ENCODE peak calls at places on chromosomes 1 and 21, in seven cellular contexts. P, X, Z, K, L, W and A are unnamed samples.

GRCh38 chr1:6261615-6261995 is 707 bp upstream of the GPR153 start:
- DNase-seq in P (peak), X (peak), Z (peak), K (no peak), L (no peak), W (no peak), A (no peak)

GRCh38 chr1:219339466-219339865 is 165.8 kb downstream of the LYPLAL1 start:
- DNase-seq in P (no peak), X (no peak), Z (no peak), K (no peak), L (no peak), W (no peak), A (no peak)

GRCh38 chr1:225347123-225347683 is 80.6 kb downstream of the LBR start:
- DNase-seq in P (peak), X (no peak), Z (no peak), K (no peak), L (no peak), W (no peak), A (no peak)

GRCh38 chr1:154611150-154611865 is 3.3 kb upstream of the ADAR start:
- DNase-seq in P (peak), X (no peak), Z (no peak), K (no peak), L (no peak), W (no peak), A (no peak)

GRCh38 chr21:37618081-37618480 is 251.5 kb downstream of the DYRK1A start:
- DNase-seq in P (no peak), X (no peak), Z (no peak), K (no peak), L (no peak), W (no peak), A (no peak)

GRCh38 chr1:15141933-15142647 is 11.5 kb upstream of the TMEM51 start:
- DNase-seq in P (no peak), X (no peak), Z (no peak), K (no peak), L (peak), W (no peak), A (no peak)

GRCh38 chr1:45721207-45721606 is 29.2 kb downstream of the IPP start:
- DNase-seq in P (no peak), X (no peak), Z (no peak), K (no peak), L (no peak), W (no peak), A (no peak)

GRCh38 chr1:159015440-159015909 is 5.8 kb downstream of the IFI16 start:
- DNase-seq in P (no peak), X (peak), Z (no peak), K (no peak), L (peak), W (no peak), A (no peak)

GRCh38 chr1:18256318-18257235 is 149.0 kb downstream of the IGSF21 start:
- DNase-seq in P (peak), X (peak), Z (peak), K (no peak), L (peak), W (no peak), A (no peak)

GRCh38 chr1:212782422-212783154 is 9.0 kb downstream of the NSL1 start:
- DNase-seq in P (peak), X (no peak), Z (no peak), K (no peak), L (no peak), W (no peak), A (no peak)

GRCh38 chr1:53402891-53403655 is 56.1 kb upstream of the DMRTB1 start:
- DNase-seq in P (no peak), X (peak), Z (peak), K (no peak), L (no peak), W (no peak), A (no peak)

GRCh38 chr1:182438326-182438725 is 11.6 kb upstream of the RGSL1 start:
- DNase-seq in P (no peak), X (no peak), Z (no peak), K (no peak), L (no peak), W (no peak), A (no peak)

GRCh38 chr1:87325982-87326738 is 2.5 kb upstream of the LMO4 start:
- DNase-seq in P (peak), X (peak), Z (peak), K (peak), L (no peak), W (no peak), A (no peak)

GRCh38 chr1:21457654-21458053 is 17.7 kb downstream of the NBPF3 start:
- DNase-seq in P (no peak), X (no peak), Z (no peak), K (no peak), L (no peak), W (no peak), A (no peak)

GRCh38 chr1:935751-936231 is 12.1 kb downstream of the SAMD11 start:
- DNase-seq in P (peak), X (peak), Z (peak), K (no peak), L (peak), W (no peak), A (no peak)

GRCh38 chr1:149846600-149847466 is 52.5 kb upstream of the BOLA1 start:
- DNase-seq in P (peak), X (peak), Z (no peak), K (no peak), L (no peak), W (no peak), A (no peak)

GRCh38 chr1:226310637-226311195 is 1.8 kb upstream of the LIN9 start:
- DNase-seq in P (no peak), X (no peak), Z (no peak), K (no peak), L (no peak), W (no peak), A (no peak)

GRCh38 chr1:7018826-7019225 is 233.6 kb downstream of the CAMTA1 start:
- DNase-seq in P (no peak), X (no peak), Z (no peak), K (no peak), L (no peak), W (no peak), A (no peak)

GRCh38 chr1:94332952-94333351 is 85.2 kb upstream of the ABCD3 start:
- DNase-seq in P (no peak), X (no peak), Z (no peak), K (no peak), L (no peak), W (no peak), A (no peak)

GRCh38 chr21:31258073-31258472 is 86.0 kb downstream of the TIAM1 start:
- DNase-seq in P (no peak), X (no peak), Z (no peak), K (no peak), L (no peak), W (no peak), A (no peak)

GRCh38 chr1:78465143-78465542 is 25.6 kb upstream of the PTGFR start:
- DNase-seq in P (no peak), X (no peak), Z (no peak), K (no peak), L (no peak), W (no peak), A (no peak)

GRCh38 chr1:221871056-221871455 is 129.2 kb upstream of the DUSP10 start:
- DNase-seq in P (no peak), X (no peak), Z (no peak), K (no peak), L (no peak), W (no peak), A (no peak)

GRCh38 chr1:221877365-221877764 is 135.5 kb upstream of the DUSP10 start:
- DNase-seq in P (no peak), X (no peak), Z (no peak), K (no peak), L (no peak), W (no peak), A (no peak)

GRCh38 chr1:221873663-221874062 is 131.8 kb upstream of the DUSP10 start:
- DNase-seq in P (no peak), X (no peak), Z (no peak), K (no peak), L (no peak), W (no peak), A (no peak)

GRCh38 chr1:221875004-221875330 is 133.1 kb upstream of the DUSP10 start:
- DNase-seq in P (no peak), X (peak), Z (no peak), K (no peak), L (no peak), W (no peak), A (no peak)

GRCh38 chr1:221874285-221875003 is 132.6 kb upstream of the DUSP10 start:
- DNase-seq in P (no peak), X (peak), Z (no peak), K (no peak), L (no peak), W (no peak), A (no peak)
- TF ChIP-seq CTCF in P (no peak), X (peak), Z (no peak), K (no peak), L (no peak), W (no peak), A (no peak)

DNA sequence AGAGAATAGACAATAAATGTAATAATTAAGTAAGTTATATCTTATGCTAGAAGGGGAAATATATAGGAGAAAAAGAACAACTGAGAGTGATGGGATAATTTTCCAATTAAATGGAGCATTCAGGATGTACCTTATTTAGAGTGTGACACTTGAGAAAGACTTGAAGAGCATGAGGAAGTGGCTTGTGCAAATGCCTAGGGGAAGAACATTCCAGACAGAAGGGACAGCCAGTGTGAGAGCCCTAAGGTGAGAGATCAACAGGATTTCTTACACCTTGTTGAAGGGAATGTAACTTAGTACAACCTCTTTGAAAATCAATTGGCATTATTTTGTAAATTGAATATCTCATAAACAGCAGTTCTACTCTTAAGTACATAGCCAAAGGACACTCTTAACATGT is 28.8 kb upstream of the TSPAN2 start:
- DNase-seq in P (no peak), X (no peak), Z (no peak), K (no peak), L (no peak), W (no peak), A (no peak)
- H3K27ac ChIP-seq in P (no peak), X (no peak), Z (no peak), K (no peak), L (no peak), W (no peak), A (no peak)

DNA sequence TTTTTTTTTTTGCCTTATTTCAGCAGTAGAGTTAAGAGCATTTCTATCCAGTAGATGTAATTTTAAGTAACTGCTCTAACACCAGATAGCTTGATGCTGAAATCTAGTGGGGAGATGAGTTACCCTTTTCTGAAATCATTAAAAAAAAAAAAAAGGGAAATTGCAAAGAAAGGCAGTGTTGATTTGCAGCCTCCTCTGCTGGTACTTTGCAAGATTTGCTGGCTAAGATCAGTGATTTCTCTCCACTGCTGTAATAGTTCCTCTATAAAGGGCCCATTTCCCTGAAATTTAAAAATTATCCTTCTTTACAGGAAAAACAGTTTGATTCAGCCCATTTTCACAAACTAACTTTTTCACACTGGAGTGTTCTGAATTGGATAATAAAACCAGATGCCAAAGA is 120.6 kb downstream of the PTBP2 start:
- DNase-seq in P (peak), X (no peak), Z (no peak), K (no peak), L (no peak), W (no peak), A (no peak)
- TF ChIP-seq CTCF in P (peak), X (peak), Z (peak), K (no peak), L (no peak), W (no peak), A (no peak)

GRCh38 chr1:2288308-2288707 is 60.2 kb downstream of the SKI start:
- DNase-seq in P (no peak), X (no peak), Z (no peak), K (no peak), L (no peak), W (no peak), A (no peak)

GRCh38 chr1:2290595-2291510 is 62.7 kb downstream of the SKI start:
- DNase-seq in P (no peak), X (no peak), Z (no peak), K (peak), L (peak), W (peak), A (peak)

GRCh38 chr1:2288816-2289536 is 60.9 kb downstream of the SKI start:
- DNase-seq in P (no peak), X (no peak), Z (no peak), K (no peak), L (no peak), W (no peak), A (no peak)

GRCh38 chr1:2290171-2290578 is 62.1 kb downstream of the SKI start:
- DNase-seq in P (no peak), X (no peak), Z (no peak), K (no peak), L (no peak), W (no peak), A (no peak)

GRCh38 chr1:2289607-2290006 is 61.5 kb downstream of the SKI start:
- DNase-seq in P (no peak), X (no peak), Z (no peak), K (no peak), L (no peak), W (no peak), A (no peak)
- H3K27ac ChIP-seq in P (no peak), X (peak), Z (no peak), K (no peak), L (peak), W (peak), A (peak)

DNA sequence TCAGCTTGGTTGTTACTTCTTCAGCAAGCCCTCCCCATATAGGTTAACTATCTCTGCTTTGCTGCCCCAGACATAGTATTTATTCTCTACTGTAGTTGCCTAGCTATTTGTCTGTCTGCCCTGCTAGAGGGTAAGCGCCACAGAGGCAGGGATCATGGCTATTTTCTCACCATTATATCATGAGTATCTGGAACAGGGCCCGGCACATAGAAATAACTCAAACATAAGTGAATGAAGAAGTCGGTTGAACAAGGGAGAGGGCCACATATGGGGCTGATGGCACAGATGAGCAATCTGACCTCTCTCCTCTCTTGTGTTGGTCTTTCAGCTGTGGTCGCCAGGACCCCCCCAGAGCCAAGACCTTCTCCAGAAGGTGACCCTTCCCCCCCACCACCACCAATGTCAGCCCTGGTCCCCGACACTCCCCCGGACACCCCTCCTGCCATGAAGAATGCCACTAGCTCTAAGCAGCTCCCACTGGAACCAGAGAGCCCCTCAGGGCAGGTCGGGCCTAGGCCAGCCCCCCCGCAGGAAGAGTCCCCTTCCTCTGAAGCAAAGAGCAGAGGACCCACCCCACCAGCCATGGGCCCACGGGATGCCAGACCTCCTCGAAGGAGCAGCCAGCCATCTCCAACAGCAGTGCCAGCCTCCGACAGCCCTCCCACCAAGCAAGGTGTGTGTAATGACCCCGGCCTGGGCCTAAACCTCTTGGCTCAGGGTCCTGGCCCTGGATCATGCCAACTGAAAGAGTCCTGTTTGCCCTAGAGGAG is 14.9 kb downstream of the MAP7D1 start:
- DNase-seq in P (no peak), X (no peak), Z (no peak), K (no peak), L (no peak), W (no peak), A (no peak)
- TF ChIP-seq CTCF in P (no peak), X (no peak), Z (no peak), K (no peak), L (no peak), W (no peak), A (no peak)

GRCh38 chr1:242086093-242086492 is 87.2 kb upstream of the MAP1LC3C start:
- DNase-seq in P (peak), X (no peak), Z (peak), K (no peak), L (no peak), W (no peak), A (no peak)

GRCh38 chr1:242083742-242084141 is 84.8 kb upstream of the MAP1LC3C start:
- DNase-seq in P (no peak), X (no peak), Z (no peak), K (no peak), L (no peak), W (no peak), A (no peak)

GRCh38 chr1:242088875-242089274 is 90.0 kb upstream of the MAP1LC3C start:
- DNase-seq in P (no peak), X (no peak), Z (no peak), K (no peak), L (no peak), W (no peak), A (no peak)
- H3K27ac ChIP-seq in P (no peak), X (no peak), Z (no peak), K (no peak), L (no peak), W (peak), A (no peak)

GRCh38 chr1:152535774-152536173 is 21.5 kb downstream of the CRCT1 start:
- DNase-seq in P (no peak), X (no peak), Z (no peak), K (no peak), L (no peak), W (no peak), A (no peak)

GRCh38 chr1:152537496-152537895 is 23.2 kb downstream of the CRCT1 start:
- DNase-seq in P (no peak), X (no peak), Z (no peak), K (no peak), L (no peak), W (no peak), A (no peak)

GRCh38 chr1:152533327-152533938 is 19.2 kb downstream of the CRCT1 start:
- DNase-seq in P (peak), X (peak), Z (no peak), K (no peak), L (no peak), W (no peak), A (no peak)
- TF ChIP-seq CTCF in P (peak), X (peak), Z (peak), K (no peak), L (peak), W (peak), A (no peak)